ENCODE peak calls at places on chromosomes 12 and 14, in four cellular contexts. N is H9, K is H1, Y is mesendoderm. T is an unnamed sample.
A peak's percentile ranks its signal among the peaks of the same experiment; 100 is the strongest.

GRCh38 chr12:54005853-54006699 is 2.7 kb upstream of the HOXC8 start:
- DNase-seq in N (peak; percentile 92), Y (peak; percentile 86), K (peak; percentile 50), T (peak; percentile 62)

GRCh38 chr14:104523546-104523935 is 56.0 kb upstream of the C14orf180 start:
- DNase-seq in Y (no peak), K (no peak), N (peak; percentile 12), T (no peak)

GRCh38 chr12:93862424-93862823 is 185.2 kb downstream of the CRADD start:
- DNase-seq in K (no peak), N (no peak), Y (no peak), T (no peak)

GRCh38 chr14:64465208-64465821 is at the start of gene AKAP5:
- DNase-seq in Y (peak; percentile 85), N (peak; percentile 90), K (peak; percentile 50), T (peak; percentile 11)

GRCh38 chr12:14239350-14239934 is 126.0 kb upstream of the ATF7IP start:
- DNase-seq in N (peak; percentile 78), Y (peak; percentile 94), K (no peak), T (no peak)

GRCh38 chr12:124842073-124842749 is 21.5 kb downstream of the SCARB1 start:
- DNase-seq in N (no peak), K (no peak), Y (no peak), T (no peak)

GRCh38 chr12:40692617-40693502 is 621 bp downstream of the CNTN1 start:
- DNase-seq in Y (peak; percentile 39), N (peak; percentile 66), K (no peak), T (no peak)

GRCh38 chr12:29278673-29279420 is 102.1 kb downstream of the ERGIC2 start:
- DNase-seq in N (no peak), Y (no peak), K (no peak), T (no peak)

GRCh38 chr12:2057041-2057792 is 4.4 kb downstream of the CACNA1C start:
- DNase-seq in Y (peak; percentile 91), K (peak; percentile 73), N (peak; percentile 96), T (peak; percentile 62)

GRCh38 chr12:50151047-50151687 is 16.0 kb downstream of the CERS5 start:
- DNase-seq in N (no peak), K (no peak), Y (no peak), T (peak; percentile 30)

GRCh38 chr14:95023886-95024285 is 133.4 kb downstream of the DICER1 start:
- DNase-seq in N (no peak), K (no peak), Y (no peak), T (peak; percentile 6)

GRCh38 chr12:113263431-113263963 is 42.2 kb downstream of the TPCN1 start:
- DNase-seq in K (no peak), N (no peak), Y (no peak), T (no peak)

GRCh38 chr12:3247596-3248270 is 170.6 kb downstream of the TSPAN9 start:
- DNase-seq in N (no peak), Y (peak; percentile 33), K (no peak), T (no peak)

GRCh38 chr12:71300772-71301675 is 138.6 kb upstream of the LGR5 start:
- DNase-seq in N (no peak), Y (no peak), K (no peak), T (no peak)

GRCh38 chr12:19251481-19251880 is 121.9 kb downstream of the PLEKHA5 start:
- DNase-seq in K (no peak), Y (no peak), N (no peak), T (no peak)

GRCh38 chr12:69510176-69510827 is 40.1 kb downstream of the FRS2 start:
- DNase-seq in K (no peak), N (no peak), Y (no peak), T (no peak)

GRCh38 chr12:95522692-95523091 is 28.6 kb downstream of the USP44 start:
- DNase-seq in K (no peak), Y (peak; percentile 90), N (no peak), T (no peak)

GRCh38 chr12:55720894-55721444 is 776 bp downstream of the RDH5 start:
- DNase-seq in N (peak; percentile 84), Y (no peak), K (no peak), T (peak; percentile 91)

GRCh38 chr14:77064535-77065178 is 33.4 kb upstream of the CIPC start:
- DNase-seq in K (no peak), Y (no peak), N (no peak), T (no peak)

GRCh38 chr12:113241191-113242017 is 20.1 kb downstream of the TPCN1 start:
- DNase-seq in K (no peak), N (peak; percentile 44), Y (no peak), T (peak; percentile 96)

GRCh38 chr14:99231850-99232401 is 40.1 kb downstream of the BCL11B start:
- DNase-seq in N (peak; percentile 92), K (peak; percentile 64), Y (peak; percentile 96), T (no peak)

GRCh38 chr12:12784116-12784515 is 1.3 kb upstream of the APOLD1 start:
- DNase-seq in K (no peak), Y (no peak), N (no peak), T (no peak)

GRCh38 chr12:22333751-22334695 is 484 bp downstream of the ST8SIA1 start:
- DNase-seq in N (peak; percentile 54), Y (no peak), K (no peak), T (no peak)

GRCh38 chr12:123444396-123445026 is 8.0 kb upstream of the RILPL2 start:
- DNase-seq in K (no peak), N (no peak), Y (no peak), T (peak; percentile 65)

GRCh38 chr12:95820096-95820703 is 29.6 kb upstream of the NTN4 start:
- DNase-seq in N (no peak), K (no peak), Y (peak; percentile 33), T (peak; percentile 62)

GRCh38 chr14:89429206-89430091 is 12.4 kb upstream of the FOXN3 start:
- DNase-seq in N (no peak), Y (no peak), K (no peak), T (peak; percentile 19)

GRCh38 chr12:92469837-92470236 is 233.0 kb upstream of the PLEKHG7 start:
- DNase-seq in N (no peak), Y (no peak), K (no peak), T (peak; percentile 46)

GRCh38 chr12:131072446-131073230 is 118.9 kb downstream of the ADGRD1 start:
- DNase-seq in K (no peak), N (peak; percentile 17), Y (no peak), T (no peak)

GRCh38 chr12:83145325-83145724 is 458.6 kb downstream of the TMTC2 start:
- DNase-seq in K (no peak), N (no peak), Y (no peak), T (no peak)

GRCh38 chr14:54001189-54001878 is 44.7 kb upstream of the BMP4 start:
- DNase-seq in N (no peak), Y (peak; percentile 59), K (no peak), T (no peak)

GRCh38 chr12:111846016-111846415 is 4.0 kb downstream of the MAPKAPK5 start:
- DNase-seq in Y (no peak), N (no peak), K (no peak), T (no peak)
- H4K5ac ChIP-seq in Y (no peak overlapping the region), N (no peak overlapping the region), K (no peak overlapping the region), T (no peak overlapping the region)

GRCh38 chr14:80979951-80980350 is 24.5 kb downstream of the TSHR start:
- DNase-seq in K (no peak), N (no peak), Y (no peak), T (no peak)
- H4K5ac ChIP-seq in K (no peak overlapping the region), N (no peak overlapping the region), Y (no peak overlapping the region), T (no peak overlapping the region)

GRCh38 chr12:45260481-45260824 is 44.6 kb downstream of the ANO6 start:
- DNase-seq in Y (no peak), N (no peak), K (no peak), T (no peak)
- H4K5ac ChIP-seq in Y (no peak overlapping the region), N (no peak overlapping the region), K (no peak overlapping the region), T (peak overlapping the region; percentile 74)

GRCh38 chr14:74038015-74038859 is 19.1 kb downstream of the BBOF1 start:
- DNase-seq in K (no peak), N (no peak), Y (peak; percentile 60), T (peak; percentile 64)

GRCh38 chr14:74048291-74048690 is 29.1 kb downstream of the BBOF1 start:
- DNase-seq in N (peak; percentile 51), Y (peak; percentile 62), K (peak; percentile 5), T (peak; percentile 53)

GRCh38 chr14:74042296-74042695 is 23.1 kb downstream of the BBOF1 start:
- DNase-seq in K (no peak), Y (no peak), N (no peak), T (no peak)
- H4K5ac ChIP-seq in K (no peak overlapping the region), Y (no peak overlapping the region), N (no peak overlapping the region), T (no peak overlapping the region)